ENCODE peak calls at places on chromosomes 2 and 18, in eight cellular contexts. L is right cardiac atrium, Q is iPS DF 6.9, W is PC-9, X is transverse colon, G is pancreas, R is A549, E is aorta. T is an unnamed sample. For H3K4me1, the result is how much of the 10 kb centered on the place peaks cover.

GRCh38 chr2:200039847-200040246 is 84.5 kb downstream of the MAIP1 start:
- DNase-seq in X (no peak), R (no peak), E (no peak), W (no peak), Q (no peak), L (no peak), G (no peak), T (no peak)

GRCh38 chr18:32326450-32327309 is 136.8 kb downstream of the MEP1B start:
- DNase-seq in L (no peak), Q (no peak), X (no peak), R (no peak), E (no peak), G (no peak), W (no peak), T (no peak)

GRCh38 chr2:165505514-165505913 is 36.0 kb downstream of the CSRNP3 start:
- DNase-seq in W (no peak), X (no peak), G (no peak), R (no peak), L (no peak), E (no peak), Q (no peak), T (no peak)

GRCh38 chr2:4091013-4091412 is 387.6 kb downstream of the DCDC2C start:
- DNase-seq in G (no peak), L (no peak), E (no peak), X (no peak), W (no peak), Q (no peak), R (no peak), T (no peak)

GRCh38 chr2:28664120-28664842 is 87.3 kb upstream of the PPP1CB start:
- DNase-seq in W (no peak), R (no peak), Q (no peak), L (no peak), G (peak), X (peak), E (peak), T (peak)

GRCh38 chr2:142827170-142827569 is 50.3 kb upstream of the KYNU start:
- DNase-seq in R (no peak), W (no peak), Q (no peak), X (no peak), L (no peak), E (no peak), G (no peak), T (no peak)

GRCh38 chr2:199659207-199659606 is 191.8 kb downstream of the FTCDNL1 start:
- DNase-seq in E (peak), W (no peak), L (peak), R (no peak), G (no peak), Q (peak), X (no peak), T (no peak)

GRCh38 chr18:79856119-79857080 is 58.7 kb downstream of the KCNG2 start:
- DNase-seq in X (no peak), E (peak), G (no peak), W (no peak), R (peak), Q (peak), L (no peak), T (no peak)

GRCh38 chr18:9079863-9080528 is 22.5 kb upstream of the NDUFV2 start:
- DNase-seq in X (no peak), L (no peak), R (no peak), Q (no peak), G (no peak), E (no peak), W (no peak), T (no peak)

DNA sequence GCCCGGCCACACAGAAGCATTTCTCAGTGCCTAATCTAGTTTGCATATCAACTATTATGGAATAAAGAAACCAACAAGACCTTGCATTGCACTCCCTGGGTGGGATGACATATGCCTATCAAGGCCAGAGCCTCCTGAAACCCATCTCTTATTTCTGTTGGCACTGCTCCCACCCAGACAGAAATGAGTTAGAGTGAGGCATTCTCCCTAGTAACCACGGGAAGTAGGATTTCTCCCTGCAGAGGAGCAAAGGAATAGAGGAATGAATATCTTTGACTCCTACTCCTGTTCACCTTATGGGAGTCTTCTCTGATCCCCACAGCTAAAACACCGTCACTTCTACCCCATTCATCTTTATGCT is 24.2 kb upstream of the SCYGR1 start:
- DNase-seq in Q (no peak), G (no peak), R (no peak), W (no peak), X (no peak), L (no peak), E (no peak), T (no peak)
- H3K4me1 ChIP-seq in Q (under half), G (under half), R (half or more), W (half or more), X (under half), L (under half), E (under half), T (under half)

GRCh38 chr2:230403746-230404145 is 12.3 kb upstream of the SP100 start:
- DNase-seq in L (no peak), R (no peak), G (no peak), W (no peak), X (no peak), Q (no peak), E (no peak), T (no peak)
- H3K4me1 ChIP-seq in L (under half), R (under half), G (under half), W (under half), X (under half), Q (under half), E (under half), T (under half)

GRCh38 chr2:172437419-172438063 is 10.2 kb downstream of the ITGA6 start:
- DNase-seq in E (no peak), X (no peak), G (no peak), L (no peak), Q (no peak), W (no peak), R (no peak), T (no peak)
- H3K4me1 ChIP-seq in E (under half), X (half or more), G (half or more), L (under half), Q (under half), W (half or more), R (half or more), T (half or more)

GRCh38 chr18:57856707-57857280 is 53.7 kb upstream of the ATP8B1 start:
- DNase-seq in L (no peak), Q (no peak), G (no peak), W (no peak), E (no peak), X (no peak), R (no peak), T (no peak)
- H3K4me1 ChIP-seq in L (under half), Q (under half), G (under half), W (under half), E (under half), X (under half), R (under half), T (under half)

DNA sequence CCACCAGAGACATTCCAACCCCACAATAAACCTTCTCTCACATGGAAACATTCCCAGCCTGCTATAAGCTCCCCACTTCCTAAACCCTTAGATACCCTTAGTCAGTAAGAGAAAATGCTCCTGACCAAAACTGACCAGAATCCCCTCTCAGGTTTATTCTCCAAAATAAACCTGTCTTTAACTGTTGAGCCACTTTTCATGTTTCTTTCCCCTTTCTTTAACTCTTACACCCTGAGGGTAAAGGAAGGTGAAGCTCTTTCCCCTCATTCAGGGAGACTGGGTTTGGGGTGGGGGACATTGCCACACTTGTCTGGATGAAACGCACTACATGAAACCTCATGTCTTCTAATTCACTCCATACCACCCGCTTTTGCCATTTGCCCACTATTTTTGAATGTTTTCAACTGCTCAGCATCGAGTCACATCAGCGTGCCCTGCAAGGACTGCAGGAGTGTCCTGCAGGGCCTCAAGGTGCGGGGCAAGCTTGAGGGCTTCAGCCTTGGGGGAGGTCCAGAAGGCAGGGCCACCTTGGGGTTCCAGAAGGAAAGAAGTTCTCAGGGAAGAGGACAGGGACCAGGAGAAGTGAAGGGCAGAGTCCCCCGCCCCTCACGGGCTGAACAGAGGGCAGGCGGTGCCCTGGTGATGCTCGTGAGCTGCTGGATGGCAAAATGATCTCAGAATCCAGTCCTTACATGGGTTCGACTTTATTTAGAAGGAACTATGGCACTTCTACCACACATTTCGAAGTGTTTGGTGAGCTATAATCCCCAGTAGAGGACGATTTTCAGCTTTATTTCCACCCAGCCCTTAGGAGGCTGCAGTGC is 4.2 kb upstream of the SP140L start:
- DNase-seq in L (no peak), R (no peak), X (no peak), W (no peak), E (no peak), G (no peak), Q (no peak), T (no peak)
- H3K4me1 ChIP-seq in L (under half), R (under half), X (under half), W (under half), E (under half), G (under half), Q (under half), T (under half)